ENCODE peak calls at places on chromosomes 1 and 21, in four cellular contexts. R is left lung; U is activated CD8-positive, alpha-beta T cell treated with anti-CD3 and anti-CD28 coated beads for 36 hours; D is A549. S is an unnamed sample.
A peak's percentile ranks its signal among the peaks of the same experiment; 100 is the strongest.

GRCh38 chr1:92317836-92318493 is 19.1 kb downstream of the RPAP2 start:
- DNase-seq in U (peak; percentile 28), D (no peak), R (no peak), S (no peak)

GRCh38 chr21:43911015-43911934 is 46.3 kb downstream of the AGPAT3 start:
- DNase-seq in R (peak; percentile 79), D (no peak), U (no peak), S (no peak)

GRCh38 chr1:108316545-108316944 is 72.7 kb upstream of the NBPF4 start:
- DNase-seq in R (no peak), D (peak; percentile 14), U (no peak), S (no peak)

GRCh38 chr1:205693421-205693991 is 13.2 kb upstream of the SLC45A3 start:
- DNase-seq in D (no peak), R (no peak), U (no peak), S (no peak)

GRCh38 chr1:11383553-11384169 is 95.3 kb upstream of the DISP3 start:
- DNase-seq in U (peak; percentile 50), R (no peak), D (no peak), S (no peak)

GRCh38 chr1:20322081-20322824 is 31.6 kb downstream of the VWA5B1 start:
- DNase-seq in D (no peak), R (no peak), U (peak; percentile 35), S (peak; percentile 90)

GRCh38 chr1:234666206-234666605 is 56.2 kb upstream of the IRF2BP2 start:
- DNase-seq in D (no peak), R (no peak), U (no peak), S (no peak)

GRCh38 chr1:64010316-64010715 is 193.1 kb upstream of the UBE2U start:
- DNase-seq in R (no peak), U (no peak), D (no peak), S (no peak)

GRCh38 chr21:31911138-31911907 is 38.5 kb downstream of the HUNK start:
- DNase-seq in R (no peak), U (no peak), D (peak; percentile 35), S (no peak)

GRCh38 chr1:151706464-151707415 is 9.9 kb downstream of the CELF3 start:
- DNase-seq in U (no peak), R (no peak), D (no peak), S (no peak)

GRCh38 chr21:18249542-18250152 is 5.0 kb downstream of the CHODL start:
- DNase-seq in D (no peak), R (no peak), U (no peak), S (no peak)

GRCh38 chr1:43271186-43272118 is 1.7 kb downstream of the TMEM125 start:
- DNase-seq in D (no peak), R (no peak), U (peak; percentile 26), S (no peak)

GRCh38 chr21:28590026-28590425 is 402.7 kb downstream of the LTN1 start:
- DNase-seq in R (no peak), U (no peak), D (no peak), S (no peak)

GRCh38 chr1:33086384-33086850 is 5.5 kb downstream of the AZIN2 start:
- DNase-seq in D (peak; percentile 83), R (peak; percentile 63), U (peak; percentile 70), S (peak; percentile 55)

GRCh38 chr1:41404308-41404755 is 43.1 kb downstream of the FOXO6 start:
- DNase-seq in R (no peak), U (peak; percentile 75), D (peak; percentile 36), S (no peak)

GRCh38 chr1:46076343-46076742 is 56.1 kb downstream of the PIK3R3 start:
- DNase-seq in D (no peak), R (no peak), U (no peak), S (no peak)

GRCh38 chr1:33424610-33425009 is 6.3 kb downstream of the PHC2 start:
- DNase-seq in U (no peak), R (no peak), D (no peak), S (no peak)

GRCh38 chr1:174359454-174359805 is 88.3 kb upstream of the GPR52 start:
- DNase-seq in R (no peak), U (no peak), D (no peak), S (no peak)

GRCh38 chr1:150168960-150169565 is 19.3 kb downstream of the PLEKHO1 start:
- DNase-seq in D (peak; percentile 65), U (peak; percentile 82), R (peak; percentile 55), S (peak; percentile 74)

GRCh38 chr1:184191181-184191601 is 139.7 kb downstream of the TSEN15 start:
- DNase-seq in D (no peak), U (no peak), R (peak; percentile 75), S (no peak)

GRCh38 chr1:205667909-205668643 is 12.2 kb downstream of the SLC45A3 start:
- DNase-seq in U (no peak), R (no peak), D (no peak), S (peak; percentile 34)

GRCh38 chr1:234955107-234955731 is 173.4 kb downstream of the TOMM20 start:
- DNase-seq in R (peak; percentile 87), D (no peak), U (no peak), S (no peak)

GRCh38 chr1:154698320-154699096 is 90.5 kb upstream of the ADAR start:
- DNase-seq in R (no peak), U (peak; percentile 59), D (no peak), S (no peak)

GRCh38 chr1:1307908-1308755 is at the start of the genes ACAP3 and PUSL1:
- DNase-seq in U (peak; percentile 90), R (peak; percentile 88), D (peak; percentile 92), S (peak; percentile 100)
- TF ChIP-seq CTCF in U (no peak), R (no peak), D (no peak), S (peak; percentile 28)

DNA sequence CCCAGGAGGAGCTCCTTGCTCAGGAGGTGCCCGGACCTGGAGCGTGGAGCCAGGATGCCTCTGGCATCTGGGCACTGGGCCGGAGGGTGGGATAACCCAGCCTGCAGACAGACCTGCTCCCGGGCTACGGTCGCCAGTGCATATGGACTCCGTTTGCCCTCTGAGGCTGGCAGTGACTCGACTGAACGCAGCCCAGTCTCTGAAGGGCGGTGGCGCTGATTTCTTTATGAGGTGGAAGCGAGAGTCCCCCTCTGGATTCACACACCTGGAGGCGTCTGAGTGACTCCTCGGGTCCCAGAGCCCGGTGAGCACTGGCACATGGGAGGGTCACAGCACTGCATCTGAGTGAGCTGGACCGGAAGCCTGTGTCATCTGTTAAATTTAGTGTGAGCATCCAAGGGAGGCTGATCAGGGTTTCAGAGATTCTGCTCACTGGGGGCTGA is 60.5 kb upstream of the TTC34 start:
- DNase-seq in R (no peak), D (no peak), U (no peak), S (no peak)
- TF ChIP-seq CTCF in R (no peak), D (no peak), U (no peak), S (no peak)

DNA sequence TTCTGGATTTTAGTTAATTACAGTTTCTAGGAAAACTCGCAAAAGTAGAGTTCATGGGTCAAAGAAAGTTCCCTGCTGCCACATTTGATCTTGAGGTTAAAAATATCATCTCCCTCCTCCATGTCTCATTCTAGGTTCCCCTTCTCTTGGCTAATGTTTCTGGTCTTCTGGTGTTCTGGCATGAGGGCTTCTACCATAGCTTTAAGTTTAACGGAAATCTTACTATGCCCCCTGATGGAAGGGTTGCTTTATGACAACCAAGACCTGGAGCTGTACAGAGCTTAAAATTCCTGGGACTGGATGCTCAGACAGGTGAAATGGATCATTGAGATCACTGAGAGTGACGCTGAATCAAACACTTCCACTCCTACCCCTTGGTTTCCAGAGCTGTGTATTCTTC is 1881.7 kb downstream of the MRPL39 start:
- DNase-seq in R (no peak), U (no peak), D (no peak), S (no peak)
- TF ChIP-seq CTCF in R (no peak), U (no peak), D (no peak), S (no peak)

DNA sequence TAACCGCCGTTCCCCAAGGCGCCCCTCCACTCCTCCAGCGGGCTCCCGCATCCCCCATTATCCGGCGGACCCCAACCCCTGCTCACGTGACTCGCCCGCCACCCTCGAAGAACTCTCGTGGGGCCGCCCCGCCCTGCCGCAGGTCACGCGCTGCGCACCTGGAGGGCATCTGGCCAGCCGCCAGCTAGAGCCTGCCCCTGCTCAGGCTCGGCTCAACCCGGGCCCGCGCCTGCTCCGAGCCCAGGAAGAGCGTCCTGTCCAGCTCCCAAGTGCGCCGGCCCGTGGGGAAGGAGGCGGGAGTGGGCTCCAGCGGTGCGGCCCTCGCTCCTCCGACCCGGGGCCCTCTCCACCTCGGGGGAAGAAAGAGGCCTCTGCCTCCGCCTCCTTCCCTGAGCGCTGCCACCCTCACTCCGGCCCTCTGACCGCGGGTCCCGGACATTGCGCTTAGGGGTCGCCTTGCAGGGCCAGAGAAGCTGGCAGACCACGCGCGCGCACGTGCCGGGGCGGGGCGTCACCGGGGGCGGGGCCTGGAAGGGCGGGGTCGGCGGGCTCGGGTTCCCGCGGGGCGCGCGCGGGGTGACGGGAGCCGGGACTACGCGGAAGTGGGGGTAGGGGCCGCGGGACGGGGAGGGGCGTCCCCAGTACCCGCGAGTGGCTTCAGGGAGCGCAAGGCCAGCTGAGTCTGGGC is 28.4 kb downstream of the HMGN2 start:
- DNase-seq in D (peak; percentile 85), R (peak; percentile 91), U (peak; percentile 91), S (peak; percentile 96)
- TF ChIP-seq CTCF in D (no peak), R (no peak), U (peak; percentile 53), S (no peak)

GRCh38 chr1:198848206-198848605 is 209.4 kb downstream of the PTPRC start:
- DNase-seq in D (no peak), U (no peak), R (no peak), S (no peak)

GRCh38 chr1:198850196-198850595 is 211.4 kb downstream of the PTPRC start:
- DNase-seq in R (no peak), U (no peak), D (peak; percentile 20), S (no peak)

GRCh38 chr1:198846506-198847010 is 207.7 kb downstream of the PTPRC start:
- DNase-seq in U (no peak), D (no peak), R (no peak), S (no peak)

GRCh38 chr1:198849108-198849507 is 210.3 kb downstream of the PTPRC start:
- DNase-seq in R (no peak), U (no peak), D (no peak), S (no peak)

DNA sequence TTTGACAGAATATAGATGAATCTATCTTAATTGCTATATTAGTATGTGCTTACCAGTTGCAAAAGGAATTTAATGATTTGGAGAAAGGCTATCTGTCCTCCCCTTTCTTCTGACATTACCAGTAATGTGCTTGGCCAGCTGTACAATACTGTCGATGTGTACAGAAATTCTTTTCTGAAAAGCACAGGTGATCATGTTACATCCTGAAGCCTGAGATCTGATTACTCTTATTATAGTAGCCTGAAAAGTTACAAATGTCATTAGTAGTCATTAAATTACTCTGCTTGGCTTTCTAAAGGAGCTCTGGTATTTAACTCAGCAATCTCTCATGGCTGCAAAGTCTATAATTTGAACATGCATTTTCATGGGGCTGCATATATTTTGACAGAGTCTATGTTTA is 209.8 kb downstream of the PTPRC start:
- DNase-seq in U (no peak), D (no peak), R (no peak), S (no peak)
- TF ChIP-seq CTCF in U (no peak), D (no peak), R (no peak), S (no peak)

DNA sequence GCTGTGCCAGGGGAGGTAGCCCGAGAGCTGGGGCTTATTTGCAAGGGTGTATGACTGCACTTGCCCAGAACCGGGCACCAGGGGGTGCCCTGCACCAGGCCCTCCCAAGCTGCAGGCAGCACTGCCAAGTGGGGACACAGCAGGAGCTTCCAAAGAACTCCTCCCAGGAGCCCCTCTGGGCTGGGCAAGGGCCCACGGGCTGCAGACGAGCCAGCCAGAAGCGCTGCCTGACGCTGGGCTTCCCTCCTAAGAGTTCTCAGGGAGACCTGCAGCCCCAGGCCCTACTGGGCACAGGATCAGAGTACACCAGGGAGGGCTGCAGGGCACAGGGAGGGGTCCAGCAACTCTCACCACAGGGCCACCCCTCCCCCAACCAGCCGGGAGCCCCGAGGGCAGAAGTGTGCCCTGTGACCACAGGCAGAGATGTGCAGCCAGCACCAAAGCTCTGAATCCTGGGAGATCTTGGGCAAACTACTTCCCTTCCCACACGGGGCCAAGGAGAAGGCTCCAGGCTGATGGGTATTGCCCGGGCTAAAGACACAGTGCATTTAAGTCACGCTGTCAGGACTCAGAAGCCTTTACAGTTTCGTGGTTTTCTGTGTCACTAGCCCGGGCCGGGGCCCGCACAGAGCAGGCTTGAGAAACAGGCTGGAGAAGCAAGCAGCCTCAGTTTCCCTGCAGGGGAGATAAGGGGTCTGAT is 63.4 kb downstream of the KCNAB2 start:
- DNase-seq in U (peak; percentile 69), D (peak; percentile 69), R (no peak), S (peak; percentile 85)
- TF ChIP-seq CTCF in U (peak; percentile 44), D (peak; percentile 58), R (no peak), S (peak; percentile 62)